ENCODE peak calls at places on chromosome 14, in five cellular contexts. G is mesenchymal stem cell, O is cardiac fibroblast, I is AG04449, F is AG04450. D is an unnamed sample.
A peak's percentile ranks its signal among the peaks of the same experiment; 100 is the strongest.

GRCh38 chr14:90842726-90843125 is 26.5 kb upstream of the TTC7B start:
- DNase-seq in O (peak; percentile 29), I (no peak), F (no peak), G (no peak), D (peak; percentile 20)

GRCh38 chr14:100679707-100680438 is 46.8 kb upstream of the DLK1 start:
- DNase-seq in F (peak; percentile 27), G (peak; percentile 97), I (peak; percentile 37), O (peak; percentile 75), D (peak; percentile 87)

GRCh38 chr14:80792756-80793155 is 148.8 kb downstream of the CEP128 start:
- DNase-seq in O (no peak), I (no peak), G (no peak), F (no peak), D (no peak)

GRCh38 chr14:77000340-77001235 is 27.9 kb downstream of the IRF2BPL start:
- DNase-seq in F (no peak), O (peak; percentile 64), I (no peak), G (peak; percentile 96), D (peak; percentile 50)

GRCh38 chr14:105876158-105876557 is 349.8 kb downstream of the TMEM121 start:
- DNase-seq in I (no peak), G (no peak), O (no peak), F (no peak), D (no peak)

GRCh38 chr14:22570132-22570949 is 18.7 kb downstream of the DAD1 start:
- DNase-seq in G (peak; percentile 80), O (peak; percentile 86), F (no peak), I (no peak), D (peak; percentile 91)

GRCh38 chr14:64937821-64938193 is 4.7 kb downstream of the GPX2 start:
- DNase-seq in F (no peak), I (no peak), O (peak; percentile 37), G (peak; percentile 23), D (no peak)

GRCh38 chr14:90513151-90514014 is 116.6 kb downstream of the CALM1 start:
- DNase-seq in O (peak; percentile 75), I (no peak), G (peak; percentile 46), F (no peak), D (peak; percentile 87)

GRCh38 chr14:44657688-44658388 is 150.8 kb upstream of the FSCB start:
- DNase-seq in F (no peak), O (peak; percentile 66), I (no peak), G (peak; percentile 52), D (peak; percentile 17)

GRCh38 chr14:51337520-51337919 is 97.5 kb downstream of the TMX1 start:
- DNase-seq in I (no peak), G (no peak), F (no peak), O (no peak), D (no peak)

GRCh38 chr14:26841920-26842741 is 244.3 kb upstream of the NOVA1 start:
- DNase-seq in F (peak; percentile 0), G (peak; percentile 99), O (peak; percentile 99), I (peak; percentile 3), D (peak; percentile 66)

GRCh38 chr14:24416932-24417619 is 12.4 kb downstream of the CBLN3 start:
- DNase-seq in G (no peak), F (no peak), O (no peak), I (no peak), D (no peak)

GRCh38 chr14:93103392-93104080 is 12.2 kb downstream of the ITPK1 start:
- DNase-seq in F (no peak), G (peak; percentile 15), O (no peak), I (no peak), D (no peak)

GRCh38 chr14:63178912-63179311 is 25.3 kb upstream of the RHOJ start:
- DNase-seq in O (peak; percentile 63), G (no peak), I (no peak), F (no peak), D (no peak)

GRCh38 chr14:75837151-75837787 is 144.5 kb downstream of the TGFB3 start:
- DNase-seq in O (peak; percentile 19), G (peak; percentile 17), F (no peak), I (no peak), D (no peak)

GRCh38 chr14:77014004-77014604 is 14.4 kb downstream of the IRF2BPL start:
- DNase-seq in I (no peak), F (no peak), O (peak; percentile 86), G (no peak), D (peak; percentile 92)

GRCh38 chr14:105589161-105589925 is 63.0 kb downstream of the TMEM121 start:
- DNase-seq in G (no peak), I (no peak), F (no peak), O (no peak), D (no peak)

GRCh38 chr14:22614240-22614799 is 16.2 kb downstream of the ABHD4 start:
- DNase-seq in O (peak; percentile 89), I (peak; percentile 99), F (peak; percentile 84), G (peak; percentile 98), D (no peak)

GRCh38 chr14:80358112-80358511 is 146.8 kb upstream of the DIO2 start:
- DNase-seq in F (no peak), O (no peak), I (no peak), G (no peak), D (no peak)

GRCh38 chr14:104885031-104885972 is 20.2 kb downstream of the CEP170B start:
- DNase-seq in I (no peak), F (no peak), G (no peak), O (no peak), D (no peak)

GRCh38 chr14:66628646-66629045 is 120.7 kb downstream of the GPHN start:
- DNase-seq in F (no peak), I (no peak), G (no peak), O (no peak), D (no peak)

GRCh38 chr14:43539210-43539609 is 967.9 kb downstream of the FSCB start:
- DNase-seq in G (peak; percentile 64), F (no peak), I (no peak), O (peak; percentile 46), D (peak; percentile 65)

GRCh38 chr14:102998393-102998792 is 59.0 kb downstream of the CDC42BPB start:
- DNase-seq in I (no peak), F (no peak), G (peak; percentile 57), O (no peak), D (no peak)

GRCh38 chr14:21097616-21098133 is 780 bp downstream of the ZNF219 start:
- DNase-seq in I (no peak), O (no peak), G (no peak), F (no peak), D (peak; percentile 61)

GRCh38 chr14:32329146-32329545 is at the start of gene AKAP6:
- DNase-seq in I (no peak), G (peak; percentile 30), O (no peak), F (no peak), D (peak; percentile 45)

GRCh38 chr14:71497645-71498086 is 434.6 kb upstream of the RGS6 start:
- DNase-seq in G (no peak), O (peak; percentile 17), I (no peak), F (peak; percentile 26), D (no peak)

GRCh38 chr14:105900398-105901160 is 374.2 kb downstream of the TMEM121 start:
- DNase-seq in F (no peak), O (no peak), I (no peak), G (no peak), D (no peak)

GRCh38 chr14:77542349-77543239 is 44.0 kb upstream of the ISM2 start:
- DNase-seq in I (no peak), F (no peak), O (peak; percentile 60), G (peak; percentile 30), D (no peak)

DNA sequence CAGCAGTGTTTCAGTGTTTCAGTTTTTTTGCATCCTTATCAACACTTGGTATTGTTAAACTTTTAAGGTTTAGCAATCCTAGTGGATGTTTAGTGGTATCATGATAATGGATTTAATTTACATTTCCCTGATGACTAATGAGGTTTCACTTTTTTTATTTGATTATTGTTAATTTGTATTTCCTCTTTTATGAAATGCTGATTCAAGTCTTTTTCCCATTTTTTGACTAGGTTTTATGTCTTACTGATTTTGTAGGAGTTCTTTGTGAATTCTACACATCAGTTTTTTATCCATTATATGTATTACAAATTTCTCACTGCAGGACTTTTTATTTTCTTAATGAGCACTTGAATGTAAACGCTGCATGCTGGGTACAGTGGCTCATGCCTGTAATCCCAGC is 23.8 kb downstream of the YLPM1 start:
- DNase-seq in O (no peak), G (peak; percentile 5), F (no peak), I (no peak), D (no peak)
- H3K4me3 ChIP-seq in O (no peak overlapping the region), G (no peak overlapping the region), F (no peak overlapping the region), I (no peak overlapping the region), D (no peak overlapping the region)

DNA sequence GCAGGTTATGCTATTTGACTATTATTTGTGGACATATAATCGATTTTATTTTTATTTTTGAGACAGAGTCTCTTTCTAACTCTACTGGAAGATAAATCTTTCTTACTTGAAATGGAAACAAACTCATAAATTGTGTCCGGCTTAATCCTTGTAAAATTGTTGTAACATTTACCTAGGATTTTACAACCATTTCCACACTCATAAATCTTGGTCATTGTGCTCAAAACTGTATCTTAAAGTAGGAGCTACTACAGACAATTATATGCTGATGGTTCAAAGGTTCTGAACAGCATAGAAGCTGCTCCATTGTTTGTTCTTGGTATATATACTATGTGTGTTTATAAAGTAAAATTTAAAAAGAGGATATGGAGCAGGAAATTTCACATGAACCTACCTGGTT is 4.6 kb upstream of the ARF6 start:
- DNase-seq in O (no peak), G (no peak), F (no peak), I (no peak), D (no peak)
- H3K4me3 ChIP-seq in O (no peak overlapping the region), G (no peak overlapping the region), F (no peak overlapping the region), I (no peak overlapping the region), D (no peak overlapping the region)

DNA sequence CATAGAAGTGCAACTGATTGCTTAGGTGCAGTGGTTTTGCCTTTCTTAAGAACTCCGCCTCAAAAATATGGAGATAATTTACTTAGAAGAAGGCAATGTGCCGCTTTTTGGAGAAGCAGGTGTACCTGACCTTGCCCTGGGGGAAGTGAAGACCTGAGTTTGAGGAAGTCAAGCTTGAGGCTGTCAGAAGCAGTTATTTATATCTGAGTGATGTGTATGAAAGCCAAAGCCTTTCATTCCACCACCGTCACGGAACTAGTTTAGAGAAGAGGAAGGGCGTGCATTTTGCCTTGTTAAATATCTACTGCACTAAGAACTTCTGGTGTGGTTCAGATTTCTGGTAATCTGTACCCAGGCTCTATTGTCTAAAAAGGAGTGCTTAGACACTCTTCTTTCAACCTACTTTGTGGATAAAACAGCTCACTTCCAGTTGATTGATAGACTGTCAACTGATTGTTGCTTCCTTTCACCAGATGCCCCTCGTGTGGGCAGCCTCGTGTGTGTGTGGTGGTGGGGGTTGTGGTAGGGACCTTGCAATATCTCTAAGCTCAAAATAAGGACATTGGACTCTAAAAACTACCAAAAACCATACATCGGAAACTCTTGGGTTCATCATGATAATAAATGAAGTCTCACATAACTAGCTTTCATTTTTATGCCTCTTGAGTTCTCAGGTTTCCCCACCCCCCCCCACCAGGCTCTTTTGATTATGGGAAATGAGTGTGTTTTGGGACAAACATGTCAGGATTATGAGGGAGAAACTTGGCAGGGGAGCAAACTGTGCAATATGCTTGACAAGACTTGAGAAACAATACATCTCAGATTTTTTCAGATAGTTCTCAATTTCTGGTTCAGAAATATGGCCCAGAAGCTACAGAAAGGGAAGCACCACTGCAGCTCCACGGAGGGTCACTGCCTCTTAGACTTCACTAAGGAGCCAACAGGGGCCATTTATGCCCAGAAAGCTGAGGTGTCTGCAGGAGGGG is 78.6 kb downstream of the ARF6 start:
- DNase-seq in I (no peak), G (no peak), F (no peak), O (peak; percentile 85), D (no peak)
- H3K4me3 ChIP-seq in I (no peak overlapping the region), G (peak overlapping the region; percentile 59), F (peak overlapping the region; percentile 36), O (no peak overlapping the region), D (no peak overlapping the region)

DNA sequence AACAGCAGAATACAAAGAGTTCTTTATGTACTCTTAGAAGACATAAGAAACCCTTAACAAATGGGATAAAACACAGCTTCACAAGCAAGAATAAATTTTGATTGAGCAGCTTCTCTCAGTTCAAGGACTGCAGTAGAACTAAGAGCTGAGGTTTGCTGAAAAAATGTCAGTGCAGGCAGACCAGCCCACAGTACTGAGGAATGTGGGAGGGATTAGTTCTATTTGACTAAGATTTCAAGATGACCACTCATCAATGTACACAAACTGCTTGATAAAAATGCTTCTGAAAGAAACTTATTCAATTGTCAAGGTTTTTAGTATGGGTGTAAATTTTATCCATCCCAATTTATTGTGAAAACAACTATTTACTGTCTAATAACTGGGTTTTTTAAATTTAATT is 138.4 kb downstream of the SEC23A start:
- DNase-seq in F (no peak), I (peak; percentile 23), G (peak; percentile 52), O (peak; percentile 18), D (no peak)
- H3K4me3 ChIP-seq in F (no peak overlapping the region), I (no peak overlapping the region), G (no peak overlapping the region), O (no peak overlapping the region), D (no peak overlapping the region)